ENCODE peak calls at places on chromosomes 5 and 9, in seven cellular contexts. V is fibroblast of mammary gland, M is RWPE1, H is astrocyte of the cerebellum, L is sigmoid colon, Q is endothelial cell, Y is kidney. X is an unnamed sample.

GRCh38 chr5:31815394-31815793 is 176.5 kb downstream of the PDZD2 start:
- DNase-seq in V (no peak), M (no peak), H (no peak), L (no peak), Q (no peak), Y (no peak), X (no peak)

GRCh38 chr5:165328856-165329255 is 1823.4 kb downstream of the MAT2B start:
- DNase-seq in V (peak), M (peak), H (no peak), L (no peak), Q (no peak), Y (no peak), X (no peak)

GRCh38 chr9:77142366-77142765 is 35.0 kb upstream of the VPS13A start:
- DNase-seq in V (no peak), M (no peak), H (no peak), L (no peak), Q (no peak), Y (no peak), X (no peak)

GRCh38 chr5:122464191-122464590 is 152.2 kb downstream of the SNCAIP start:
- DNase-seq in V (no peak), M (no peak), H (no peak), L (no peak), Q (no peak), Y (no peak), X (no peak)

GRCh38 chr5:72063219-72063819 is 44.0 kb upstream of the MAP1B start:
- DNase-seq in V (peak), M (peak), H (peak), L (no peak), Q (peak), Y (no peak), X (peak)

GRCh38 chr5:912356-913091 is 19.8 kb downstream of the TRIP13 start:
- DNase-seq in V (peak), M (peak), H (peak), L (no peak), Q (no peak), Y (no peak), X (no peak)

GRCh38 chr5:6483880-6484382 is 35.3 kb downstream of the UBE2QL1 start:
- DNase-seq in V (no peak), M (no peak), H (no peak), L (no peak), Q (no peak), Y (no peak), X (no peak)

GRCh38 chr9:6630502-6631206 is 14.9 kb downstream of the GLDC start:
- DNase-seq in V (no peak), M (no peak), H (no peak), L (no peak), Q (no peak), Y (no peak), X (no peak)

GRCh38 chr5:1437452-1437851 is 7.8 kb downstream of the SLC6A3 start:
- DNase-seq in V (peak), M (peak), H (no peak), L (no peak), Q (no peak), Y (no peak), X (no peak)

GRCh38 chr9:92196909-92197308 is 81.7 kb upstream of the SPTLC1 start:
- DNase-seq in V (peak), M (no peak), H (no peak), L (no peak), Q (no peak), Y (no peak), X (no peak)

GRCh38 chr5:64147379-64147778 is 18.3 kb upstream of the RNF180 start:
- DNase-seq in V (no peak), M (no peak), H (no peak), L (no peak), Q (no peak), Y (no peak), X (no peak)

GRCh38 chr5:107542831-107543231 is 127.9 kb downstream of the EFNA5 start:
- DNase-seq in V (peak), M (peak), H (no peak), L (peak), Q (no peak), Y (peak), X (no peak)

GRCh38 chr9:129988607-129989361 is 54.2 kb downstream of the FNBP1 start:
- DNase-seq in V (no peak), M (no peak), H (no peak), L (no peak), Q (no peak), Y (no peak), X (no peak)

GRCh38 chr5:180138214-180138975 is 66.8 kb upstream of the RNF130 start:
- DNase-seq in V (no peak), M (no peak), H (no peak), L (no peak), Q (peak), Y (no peak), X (no peak)

GRCh38 chr9:114235113-114235589 is 79.8 kb downstream of the COL27A1 start:
- DNase-seq in V (no peak), M (no peak), H (no peak), L (no peak), Q (no peak), Y (no peak), X (no peak)

GRCh38 chr5:24786108-24786507 is 141.3 kb upstream of the CDH10 start:
- DNase-seq in V (no peak), M (no peak), H (no peak), L (no peak), Q (no peak), Y (no peak), X (no peak)

GRCh38 chr9:129440394-129441186 is 180.3 kb downstream of the C9orf50 start:
- DNase-seq in V (no peak), M (no peak), H (no peak), L (no peak), Q (no peak), Y (no peak), X (no peak)

GRCh38 chr5:113382736-113383135 is 52.1 kb downstream of the TSSK1B start:
- DNase-seq in V (peak), M (peak), H (no peak), L (no peak), Q (no peak), Y (no peak), X (no peak)

GRCh38 chr5:123178693-123179092 is 89.7 kb downstream of the PRDM6 start:
- DNase-seq in V (no peak), M (no peak), H (no peak), L (no peak), Q (no peak), Y (no peak), X (no peak)

GRCh38 chr9:71446499-71447411 is 321.6 kb downstream of the CEMIP2 start:
- DNase-seq in V (peak), M (peak), H (peak), L (no peak), Q (peak), Y (peak), X (peak)

GRCh38 chr5:44868541-44868940 is 59.8 kb downstream of the MRPS30 start:
- DNase-seq in V (no peak), M (no peak), H (no peak), L (no peak), Q (no peak), Y (no peak), X (no peak)

GRCh38 chr5:127582723-127583370 is 65.4 kb downstream of the PRRC1 start:
- DNase-seq in V (no peak), M (no peak), H (no peak), L (no peak), Q (no peak), Y (no peak), X (no peak)

DNA sequence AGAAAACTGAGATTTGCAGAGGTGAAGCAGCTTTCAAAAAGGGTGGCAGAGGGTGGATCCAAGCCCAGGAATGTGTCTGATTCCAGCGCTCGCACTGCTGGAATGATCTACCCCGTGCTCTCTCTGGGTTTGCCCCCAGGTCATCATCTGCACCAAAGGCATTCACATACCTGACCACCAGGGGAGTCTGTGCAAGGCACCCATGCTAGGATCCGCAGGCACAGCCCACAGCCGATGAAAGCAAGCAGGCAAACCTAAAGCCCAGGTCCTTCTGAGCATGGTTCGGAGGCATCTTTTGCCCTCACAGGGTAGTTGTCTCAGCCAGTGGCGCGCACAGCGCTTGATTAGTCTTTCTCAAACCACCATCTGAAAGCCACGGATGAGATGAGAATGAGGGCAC is 56.6 kb downstream of the TEK start:
- DNase-seq in V (no peak), M (no peak), H (no peak), L (no peak), Q (no peak), Y (no peak), X (peak)
- TF ChIP-seq CTCF in V (no peak), M (no peak), H (no peak), L (no peak), Q (no peak), Y (no peak), X (peak)

GRCh38 chr5:134374234-134374633 is 2.9 kb downstream of the UBE2B start:
- DNase-seq in V (no peak), M (no peak), H (no peak), L (no peak), Q (no peak), Y (no peak), X (no peak)
- TF ChIP-seq CTCF in V (no peak), M (no peak), H (no peak), L (no peak), Q (no peak), Y (no peak), X (peak)

GRCh38 chr9:100286257-100286656 is 66.5 kb downstream of the TEX10 start:
- DNase-seq in V (no peak), M (no peak), H (no peak), L (no peak), Q (no peak), Y (no peak), X (no peak)
- TF ChIP-seq CTCF in V (no peak), M (no peak), H (no peak), L (no peak), Q (no peak), Y (no peak), X (no peak)

GRCh38 chr9:35566417-35566816 is 38.6 kb upstream of the TESK1 start:
- DNase-seq in V (no peak), M (no peak), H (no peak), L (no peak), Q (no peak), Y (no peak), X (no peak)
- TF ChIP-seq CTCF in V (no peak), M (no peak), H (no peak), L (no peak), Q (no peak), Y (no peak), X (no peak)

DNA sequence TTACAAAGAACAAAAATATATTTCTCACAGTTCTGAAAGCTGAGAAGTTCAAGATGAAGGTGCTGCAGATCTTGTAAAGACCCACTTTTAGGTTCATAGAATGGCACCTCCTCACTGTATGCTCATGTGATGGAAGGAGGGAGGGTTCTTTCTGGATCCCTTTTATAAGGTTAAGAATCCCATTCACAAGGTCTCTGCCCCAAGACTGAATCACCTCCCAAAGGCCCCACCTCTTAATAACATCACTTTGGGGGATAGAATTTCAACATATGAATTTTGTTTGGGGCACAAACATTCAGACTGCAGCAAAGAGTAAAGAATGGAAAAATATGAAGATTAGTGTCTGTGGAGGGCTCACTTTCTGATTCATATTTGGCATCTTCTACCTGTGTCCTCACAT is 77.1 kb upstream of the PRR16 start:
- DNase-seq in V (peak), M (no peak), H (no peak), L (no peak), Q (no peak), Y (no peak), X (no peak)
- TF ChIP-seq CTCF in V (no peak), M (no peak), H (no peak), L (no peak), Q (no peak), Y (no peak), X (no peak)

GRCh38 chr5:150251504-150251903 is 38.1 kb downstream of the CAMK2A start:
- DNase-seq in V (no peak), M (no peak), H (no peak), L (no peak), Q (no peak), Y (no peak), X (no peak)

GRCh38 chr5:150247726-150248125 is 41.8 kb downstream of the CAMK2A start:
- DNase-seq in V (no peak), M (no peak), H (no peak), L (no peak), Q (no peak), Y (no peak), X (no peak)

GRCh38 chr5:150246835-150247234 is 42.7 kb downstream of the CAMK2A start:
- DNase-seq in V (no peak), M (no peak), H (no peak), L (no peak), Q (no peak), Y (no peak), X (no peak)

GRCh38 chr5:150252489-150252888 is 37.1 kb downstream of the CAMK2A start:
- DNase-seq in V (no peak), M (no peak), H (no peak), L (no peak), Q (no peak), Y (no peak), X (no peak)

DNA sequence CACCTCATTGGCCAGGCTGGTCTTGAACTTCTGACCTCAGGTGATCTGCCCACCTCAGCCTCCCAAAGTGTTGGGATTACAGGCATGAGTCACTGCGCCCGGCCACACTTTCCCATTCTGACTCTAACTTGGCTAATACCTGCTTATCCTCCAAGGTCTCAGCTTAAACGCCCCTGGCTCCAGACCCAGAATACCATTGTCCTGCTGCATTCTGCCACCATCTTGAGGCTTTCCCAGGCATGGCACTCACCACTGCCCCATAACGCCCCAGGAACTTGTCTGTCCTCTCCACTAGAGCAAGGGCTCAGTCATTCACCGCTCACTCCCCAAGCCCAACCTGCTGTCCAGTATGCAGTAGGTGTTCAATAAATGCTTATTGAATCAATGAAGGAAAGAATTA is 39.8 kb downstream of the CAMK2A start:
- DNase-seq in V (no peak), M (no peak), H (no peak), L (no peak), Q (no peak), Y (no peak), X (no peak)
- TF ChIP-seq CTCF in V (no peak), M (no peak), H (no peak), L (no peak), Q (no peak), Y (no peak), X (no peak)

DNA sequence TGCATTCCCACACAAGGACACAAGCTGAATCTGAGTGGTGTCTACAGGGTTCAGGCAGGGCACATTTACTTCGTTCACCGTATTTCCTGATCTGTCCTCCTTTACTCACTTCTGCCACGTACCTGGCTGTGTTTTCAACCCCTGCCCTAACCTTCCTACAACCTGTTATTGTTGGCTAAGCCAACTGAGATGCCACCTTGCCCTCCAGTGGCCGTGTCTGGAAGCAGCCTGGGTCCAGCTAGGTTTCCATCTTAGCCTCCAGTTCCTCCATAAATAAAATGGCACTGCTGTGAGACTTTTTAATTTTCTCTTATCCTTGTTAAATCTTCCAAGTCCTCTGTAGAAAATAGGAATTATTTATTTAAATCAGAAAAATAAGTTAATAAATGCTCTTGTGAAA is 64.8 kb downstream of the ATP10B start:
- DNase-seq in V (no peak), M (peak), H (no peak), L (no peak), Q (peak), Y (peak), X (no peak)
- TF ChIP-seq CTCF in V (peak), M (no peak), H (peak), L (no peak), Q (peak), Y (peak), X (peak)

GRCh38 chr9:137302176-137303030 is at the start of gene NRARP:
- DNase-seq in V (peak), M (peak), H (no peak), L (peak), Q (peak), Y (peak), X (peak)
- TF ChIP-seq CTCF in V (no peak), M (peak), H (peak), L (peak), Q (peak), Y (peak), X (peak)

DNA sequence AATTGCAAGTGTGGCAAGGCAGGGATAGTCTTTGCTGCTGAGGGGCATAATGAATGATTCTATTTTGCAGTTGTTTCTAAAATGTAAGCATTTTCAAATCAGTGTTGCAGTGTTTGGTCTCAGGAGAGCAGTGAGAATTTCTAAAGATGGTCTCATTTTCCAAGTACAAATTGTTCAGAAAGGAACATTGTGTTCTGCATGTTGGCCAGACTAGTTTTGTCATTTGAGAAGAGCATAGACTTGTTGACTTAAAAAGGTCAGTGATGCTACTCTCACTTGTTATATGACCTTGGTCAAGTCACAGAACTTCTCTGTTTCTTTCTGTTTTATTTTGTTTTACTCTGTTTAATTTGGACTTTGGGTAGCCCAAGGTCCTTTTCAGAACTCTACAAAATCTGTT is 344.6 kb downstream of the OSTF1 start:
- DNase-seq in V (no peak), M (no peak), H (no peak), L (no peak), Q (no peak), Y (no peak), X (no peak)
- TF ChIP-seq CTCF in V (no peak), M (no peak), H (no peak), L (no peak), Q (no peak), Y (no peak), X (no peak)

GRCh38 chr9:109203761-109204360 is 36.8 kb upstream of the FRRS1L start:
- DNase-seq in V (no peak), M (no peak), H (peak), L (no peak), Q (no peak), Y (no peak), X (no peak)

GRCh38 chr9:109205526-109205925 is 38.5 kb upstream of the FRRS1L start:
- DNase-seq in V (no peak), M (no peak), H (no peak), L (no peak), Q (no peak), Y (no peak), X (no peak)

GRCh38 chr9:109206670-109207069 is 39.6 kb upstream of the FRRS1L start:
- DNase-seq in V (no peak), M (no peak), H (no peak), L (no peak), Q (no peak), Y (no peak), X (no peak)
- TF ChIP-seq CTCF in V (no peak), M (no peak), H (no peak), L (no peak), Q (no peak), Y (no peak), X (peak)